ENCODE peak calls at places on chromosomes 12 and 14, in eight cellular contexts. Y, C, A, M, W, L, F and N are unnamed samples.

GRCh38 chr14:100239200-100239839 is 376 bp downstream of the YY1 start:
- DNase-seq in A (peak), F (peak), C (no peak), L (no peak), Y (no peak), M (no peak), W (peak), N (peak)

GRCh38 chr14:100268591-100269207 is 29.8 kb downstream of the YY1 start:
- DNase-seq in C (no peak), L (no peak), M (no peak), Y (no peak), A (no peak), F (no peak), W (no peak), N (no peak)

GRCh38 chr12:24937553-24938244 is 11.2 kb downstream of the BCAT1 start:
- DNase-seq in L (no peak), C (no peak), F (no peak), W (no peak), Y (no peak), M (no peak), A (no peak), N (no peak)

GRCh38 chr12:52956987-52957386 is 8.1 kb downstream of the KRT18 start:
- DNase-seq in C (no peak), Y (peak), L (no peak), W (no peak), F (no peak), M (no peak), A (no peak), N (no peak)

GRCh38 chr12:120659151-120659525 is 18.7 kb downstream of the CABP1 start:
- DNase-seq in A (no peak), W (no peak), M (no peak), Y (no peak), F (no peak), C (no peak), L (no peak), N (no peak)

GRCh38 chr12:127548123-127548553 is 718.8 kb upstream of the TMEM132C start:
- DNase-seq in F (no peak), W (no peak), Y (no peak), A (no peak), C (no peak), L (no peak), M (no peak), N (no peak)

GRCh38 chr12:2306012-2306411 is 253.2 kb downstream of the CACNA1C start:
- DNase-seq in A (no peak), M (no peak), Y (peak), L (no peak), F (no peak), C (no peak), W (no peak), N (no peak)

GRCh38 chr12:34403706-34404376 is 381.5 kb downstream of the ALG10 start:
- DNase-seq in Y (no peak), W (no peak), L (no peak), A (no peak), M (peak), C (no peak), F (peak), N (peak)

GRCh38 chr12:23055004-23055403 is 430.0 kb downstream of the ETNK1 start:
- DNase-seq in W (peak), L (no peak), F (no peak), C (no peak), M (no peak), Y (peak), A (peak), N (no peak)

GRCh38 chr14:75165586-75166391 is 10.6 kb downstream of the TMED10 start:
- DNase-seq in C (no peak), F (no peak), A (no peak), Y (no peak), L (no peak), M (no peak), W (peak), N (no peak)
- H3K4me3 ChIP-seq in C (no peak), F (no peak), A (no peak), Y (no peak), L (no peak), M (no peak), W (no peak), N (no peak)

GRCh38 chr12:110037315-110037714 is 11.0 kb downstream of the C12orf76 start:
- DNase-seq in C (no peak), F (no peak), L (no peak), A (no peak), M (no peak), W (no peak), Y (no peak), N (no peak)
- H3K27ac ChIP-seq in C (no peak), F (peak), L (no peak), A (no peak), M (no peak), W (no peak), Y (no peak), N (no peak)

DNA sequence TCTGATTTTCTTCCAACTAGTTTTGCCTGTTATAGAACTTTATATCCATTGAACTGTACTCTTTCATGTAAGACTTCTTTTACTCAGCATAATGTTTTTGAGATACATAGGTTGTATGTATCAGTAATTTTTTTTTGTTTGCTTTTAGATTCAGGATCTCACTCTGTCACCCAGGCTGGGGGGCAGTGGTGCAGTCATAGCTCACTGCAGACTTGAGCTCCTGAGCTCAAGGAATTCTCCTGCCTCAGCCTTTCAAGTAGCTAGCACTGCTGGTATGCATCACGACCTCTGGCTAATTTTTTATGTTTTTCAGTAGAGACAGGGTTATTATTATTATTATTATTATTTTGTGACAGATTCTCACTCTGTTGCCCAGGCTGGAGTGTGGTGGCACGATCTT is 65.0 kb upstream of the DDHD1 start:
- DNase-seq in A (no peak), C (no peak), M (no peak), W (no peak), Y (no peak), L (no peak), F (no peak), N (no peak)
- H3K4me3 ChIP-seq in A (peak), C (peak), M (peak), W (no peak), Y (peak), L (peak), F (peak), N (peak)

DNA sequence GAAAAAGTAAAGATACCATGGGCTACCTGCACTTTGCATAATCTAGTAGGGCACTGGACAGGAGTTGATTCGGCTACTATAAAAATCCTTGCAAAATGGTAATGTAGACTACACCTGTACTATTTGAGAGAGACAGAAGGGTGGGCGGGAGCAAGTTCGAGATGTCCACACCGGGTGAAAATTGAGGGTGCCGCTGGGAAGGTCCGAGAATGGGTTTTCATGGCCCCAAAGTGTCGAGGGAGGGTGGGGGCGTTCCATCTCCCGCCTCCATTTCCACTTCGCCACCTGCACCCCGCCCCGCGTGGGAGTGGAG is 648 bp downstream of the SNX6 start:
- DNase-seq in W (no peak), A (no peak), F (no peak), L (no peak), Y (no peak), M (no peak), C (peak), N (no peak)
- H3K27ac ChIP-seq in W (peak), A (peak), F (peak), L (peak), Y (peak), M (peak), C (peak), N (peak)

DNA sequence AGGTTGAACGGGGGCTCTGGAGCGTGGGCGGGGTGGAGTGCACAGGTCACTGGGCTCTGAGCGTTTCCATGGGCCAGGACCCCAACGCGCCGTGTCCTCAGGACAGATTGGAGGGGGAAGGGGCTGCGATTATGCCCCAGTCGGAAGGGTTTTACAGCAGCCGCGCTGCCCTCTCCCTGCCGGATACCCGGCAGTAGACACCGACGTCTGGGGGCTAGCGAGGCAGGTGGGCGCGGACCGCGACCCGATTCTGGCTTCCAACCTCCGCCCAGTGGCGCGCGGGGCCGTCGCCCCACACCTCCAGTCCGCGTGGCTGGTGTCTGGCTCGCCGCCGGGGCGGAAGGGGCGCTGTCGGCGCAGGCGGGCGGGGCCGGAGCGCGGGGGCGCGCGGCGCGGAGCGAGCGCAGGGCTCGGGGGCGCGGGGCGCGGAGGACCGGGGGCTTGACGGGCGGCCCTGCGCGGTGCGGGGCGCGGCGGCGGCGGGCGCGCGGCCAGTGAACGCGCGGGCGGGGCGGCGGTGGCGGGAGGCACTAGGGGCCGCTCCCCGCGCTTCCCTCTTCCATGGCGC is 2.4 kb upstream of the KIF26A start:
- DNase-seq in F (peak), A (no peak), W (no peak), Y (peak), M (no peak), C (no peak), L (no peak), N (peak)
- H3K4me3 ChIP-seq in F (peak), A (no peak), W (no peak), Y (peak), M (no peak), C (no peak), L (no peak), N (peak)

DNA sequence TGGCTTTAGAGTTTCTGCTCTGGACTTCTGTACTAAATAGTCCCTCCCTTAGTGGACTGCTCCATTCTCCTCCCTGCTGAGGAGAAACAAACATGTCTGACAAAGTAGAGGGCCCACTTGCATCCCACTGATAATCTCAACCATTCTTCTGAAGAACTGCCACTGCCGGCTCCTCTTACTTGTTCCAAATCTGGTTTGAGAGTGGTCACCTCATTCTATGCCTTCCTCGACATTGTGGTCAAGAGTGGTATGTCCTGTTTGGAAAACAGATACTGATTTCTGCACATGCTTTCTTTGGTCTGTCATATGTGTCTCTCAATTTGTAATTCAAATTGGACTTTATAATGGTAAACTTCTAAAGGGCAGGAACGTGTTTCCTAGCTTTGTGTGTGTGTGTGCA is 36.3 kb upstream of the PLEKHA5 start:
- DNase-seq in C (no peak), A (no peak), W (no peak), L (no peak), F (no peak), Y (no peak), M (no peak), N (no peak)
- H3K27ac ChIP-seq in C (no peak), A (no peak), W (no peak), L (no peak), F (no peak), Y (no peak), M (peak), N (no peak)

GRCh38 chr12:114679942-114680341 is 4.0 kb downstream of the TBX3 start:
- DNase-seq in W (no peak), M (no peak), Y (no peak), L (no peak), C (no peak), F (no peak), A (no peak), N (no peak)
- H3K4me3 ChIP-seq in W (no peak), M (peak), Y (no peak), L (no peak), C (no peak), F (peak), A (no peak), N (peak)

DNA sequence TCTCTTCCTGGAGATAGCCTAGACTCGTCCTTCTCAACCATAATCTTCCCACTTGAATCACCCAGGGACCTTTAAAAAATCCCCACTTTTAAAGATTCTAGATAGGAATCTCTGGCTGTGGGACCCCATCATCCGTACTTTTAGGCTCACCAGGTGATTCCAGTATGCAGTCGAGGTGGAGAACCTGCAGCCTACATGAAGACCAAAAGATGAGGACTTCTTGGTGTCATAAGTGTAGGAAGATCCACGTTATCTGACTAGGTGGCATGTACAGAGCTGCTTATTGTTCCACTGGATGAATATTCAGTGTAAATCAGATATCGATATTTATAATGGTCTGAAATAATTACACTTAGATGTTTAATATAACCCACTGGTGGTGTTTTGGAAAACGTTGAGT is 2.6 kb downstream of the PRKCH start:
- DNase-seq in L (no peak), A (no peak), W (no peak), M (no peak), F (no peak), Y (no peak), C (no peak), N (no peak)
- H3K27ac ChIP-seq in L (peak), A (peak), W (no peak), M (no peak), F (peak), Y (no peak), C (peak), N (peak)

DNA sequence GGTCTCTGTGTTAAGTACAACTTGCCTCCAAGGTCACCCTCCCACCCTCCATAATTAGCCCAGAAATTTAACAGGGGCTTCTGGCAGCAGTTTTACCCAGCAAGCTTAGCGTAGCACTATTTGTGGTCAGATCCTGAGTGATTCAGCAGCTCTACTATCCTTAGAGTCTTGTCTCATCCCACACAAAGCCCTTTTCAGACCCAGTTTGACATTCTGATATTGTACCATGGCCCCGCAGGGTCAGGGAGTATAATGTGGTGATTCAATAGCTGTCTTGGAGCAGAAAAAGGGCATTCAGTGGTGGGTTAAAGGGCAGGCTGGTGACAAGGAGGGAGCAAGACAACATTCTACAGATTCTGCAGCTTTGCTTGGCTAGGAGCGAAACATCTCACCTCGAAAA is 153.8 kb upstream of the DDHD1 start:
- DNase-seq in F (no peak), Y (no peak), C (no peak), L (no peak), W (peak), A (no peak), M (no peak), N (no peak)
- H3K4me3 ChIP-seq in F (peak), Y (no peak), C (no peak), L (no peak), W (no peak), A (no peak), M (no peak), N (no peak)

GRCh38 chr14:102408729-102409128 is 46.0 kb downstream of the TECPR2 start:
- DNase-seq in C (no peak), M (no peak), A (no peak), L (no peak), W (no peak), Y (no peak), F (no peak), N (no peak)
- H3K27ac ChIP-seq in C (no peak), M (no peak), A (no peak), L (no peak), W (no peak), Y (no peak), F (peak), N (no peak)